ENCODE peak calls at places on chromosomes 12 and 14, in ten cellular contexts. One of them, this sample, is unnamed.

GRCh38 chr12:116713529-116713928 is 24.3 kb downstream of the SPRING1 start:
- DNase-seq in endothelial cell of umbilical vein: no peak
- DNase-seq in CD8-positive, alpha-beta memory T cell: no peak
- DNase-seq in NCI-H2171 treated with DMSO at 0.1 percent for 48 hours: no peak
- DNase-seq in gastrocnemius medialis: no peak
- DNase-seq in HCT116: no peak
- DNase-seq in right cardiac atrium: no peak
- DNase-seq in fibroblast of lung: no peak
- DNase-seq in IMR-90: no peak
- DNase-seq in aorta: no peak
- DNase-seq in this sample: no peak

GRCh38 chr12:20280515-20280914 is 87.8 kb upstream of the PDE3A start:
- DNase-seq in endothelial cell of umbilical vein: no peak
- DNase-seq in CD8-positive, alpha-beta memory T cell: no peak
- DNase-seq in NCI-H2171 treated with DMSO at 0.1 percent for 48 hours: no peak
- DNase-seq in gastrocnemius medialis: no peak
- DNase-seq in HCT116: no peak
- DNase-seq in right cardiac atrium: no peak
- DNase-seq in fibroblast of lung: peak
- DNase-seq in IMR-90: no peak
- DNase-seq in aorta: no peak
- DNase-seq in this sample: peak

GRCh38 chr12:108315486-108316105 is 23.5 kb downstream of the CMKLR1 start:
- DNase-seq in endothelial cell of umbilical vein: no peak
- DNase-seq in CD8-positive, alpha-beta memory T cell: no peak
- DNase-seq in NCI-H2171 treated with DMSO at 0.1 percent for 48 hours: no peak
- DNase-seq in gastrocnemius medialis: no peak
- DNase-seq in HCT116: no peak
- DNase-seq in right cardiac atrium: no peak
- DNase-seq in fibroblast of lung: no peak
- DNase-seq in IMR-90: no peak
- DNase-seq in aorta: no peak
- DNase-seq in this sample: no peak

GRCh38 chr12:12214635-12215131 is 52.2 kb downstream of the LRP6 start:
- DNase-seq in endothelial cell of umbilical vein: peak
- DNase-seq in CD8-positive, alpha-beta memory T cell: no peak
- DNase-seq in NCI-H2171 treated with DMSO at 0.1 percent for 48 hours: no peak
- DNase-seq in gastrocnemius medialis: no peak
- DNase-seq in HCT116: no peak
- DNase-seq in right cardiac atrium: no peak
- DNase-seq in fibroblast of lung: peak
- DNase-seq in IMR-90: peak
- DNase-seq in aorta: no peak
- DNase-seq in this sample: peak

GRCh38 chr14:61644834-61645233 is 50.5 kb upstream of the HIF1A start:
- DNase-seq in endothelial cell of umbilical vein: no peak
- DNase-seq in CD8-positive, alpha-beta memory T cell: no peak
- DNase-seq in NCI-H2171 treated with DMSO at 0.1 percent for 48 hours: peak
- DNase-seq in gastrocnemius medialis: no peak
- DNase-seq in HCT116: no peak
- DNase-seq in right cardiac atrium: no peak
- DNase-seq in fibroblast of lung: peak
- DNase-seq in IMR-90: peak
- DNase-seq in aorta: no peak
- DNase-seq in this sample: no peak

GRCh38 chr14:59427653-59428578 is 37.3 kb downstream of the GPR135 start:
- DNase-seq in endothelial cell of umbilical vein: no peak
- DNase-seq in CD8-positive, alpha-beta memory T cell: no peak
- DNase-seq in NCI-H2171 treated with DMSO at 0.1 percent for 48 hours: peak
- DNase-seq in gastrocnemius medialis: peak
- DNase-seq in HCT116: no peak
- DNase-seq in right cardiac atrium: peak
- DNase-seq in fibroblast of lung: peak
- DNase-seq in IMR-90: no peak
- DNase-seq in aorta: peak
- DNase-seq in this sample: no peak

GRCh38 chr14:105474478-105475268 is at the start of gene CRIP2:
- DNase-seq in endothelial cell of umbilical vein: peak
- DNase-seq in CD8-positive, alpha-beta memory T cell: peak
- DNase-seq in NCI-H2171 treated with DMSO at 0.1 percent for 48 hours: peak
- DNase-seq in gastrocnemius medialis: no peak
- DNase-seq in HCT116: no peak
- DNase-seq in right cardiac atrium: peak
- DNase-seq in fibroblast of lung: peak
- DNase-seq in IMR-90: peak
- DNase-seq in aorta: peak
- DNase-seq in this sample: peak

GRCh38 chr12:132500137-132500855 is 10.3 kb downstream of the FBRSL1 start:
- DNase-seq in endothelial cell of umbilical vein: no peak
- DNase-seq in CD8-positive, alpha-beta memory T cell: no peak
- DNase-seq in NCI-H2171 treated with DMSO at 0.1 percent for 48 hours: no peak
- DNase-seq in gastrocnemius medialis: no peak
- DNase-seq in HCT116: no peak
- DNase-seq in right cardiac atrium: no peak
- DNase-seq in fibroblast of lung: no peak
- DNase-seq in IMR-90: no peak
- DNase-seq in aorta: no peak
- DNase-seq in this sample: no peak

GRCh38 chr12:75443709-75444108 is 36.8 kb upstream of the GLIPR1 start:
- DNase-seq in endothelial cell of umbilical vein: no peak
- DNase-seq in CD8-positive, alpha-beta memory T cell: no peak
- DNase-seq in NCI-H2171 treated with DMSO at 0.1 percent for 48 hours: no peak
- DNase-seq in gastrocnemius medialis: no peak
- DNase-seq in HCT116: no peak
- DNase-seq in right cardiac atrium: no peak
- DNase-seq in fibroblast of lung: no peak
- DNase-seq in IMR-90: peak
- DNase-seq in aorta: no peak
- DNase-seq in this sample: no peak

GRCh38 chr14:100629098-100629497 is 41.9 kb upstream of the BEGAIN start:
- DNase-seq in endothelial cell of umbilical vein: no peak
- DNase-seq in CD8-positive, alpha-beta memory T cell: no peak
- DNase-seq in NCI-H2171 treated with DMSO at 0.1 percent for 48 hours: no peak
- DNase-seq in gastrocnemius medialis: no peak
- DNase-seq in HCT116: no peak
- DNase-seq in right cardiac atrium: no peak
- DNase-seq in fibroblast of lung: no peak
- DNase-seq in IMR-90: no peak
- DNase-seq in aorta: no peak
- DNase-seq in this sample: no peak

GRCh38 chr14:104774453-104775072 is 21.0 kb downstream of the AKT1 start:
- DNase-seq in endothelial cell of umbilical vein: no peak
- DNase-seq in CD8-positive, alpha-beta memory T cell: no peak
- DNase-seq in NCI-H2171 treated with DMSO at 0.1 percent for 48 hours: no peak
- DNase-seq in gastrocnemius medialis: no peak
- DNase-seq in HCT116: no peak
- DNase-seq in right cardiac atrium: peak
- DNase-seq in fibroblast of lung: no peak
- DNase-seq in IMR-90: no peak
- DNase-seq in aorta: no peak
- DNase-seq in this sample: no peak

GRCh38 chr12:92191061-92191460 is 45.4 kb upstream of the BTG1 start:
- DNase-seq in endothelial cell of umbilical vein: no peak
- DNase-seq in CD8-positive, alpha-beta memory T cell: no peak
- DNase-seq in NCI-H2171 treated with DMSO at 0.1 percent for 48 hours: no peak
- DNase-seq in gastrocnemius medialis: no peak
- DNase-seq in HCT116: no peak
- DNase-seq in right cardiac atrium: no peak
- DNase-seq in fibroblast of lung: no peak
- DNase-seq in IMR-90: peak
- DNase-seq in aorta: no peak
- DNase-seq in this sample: no peak

GRCh38 chr12:19614601-19615442 is 175.5 kb downstream of the AEBP2 start:
- DNase-seq in endothelial cell of umbilical vein: no peak
- DNase-seq in CD8-positive, alpha-beta memory T cell: no peak
- DNase-seq in NCI-H2171 treated with DMSO at 0.1 percent for 48 hours: no peak
- DNase-seq in gastrocnemius medialis: no peak
- DNase-seq in HCT116: no peak
- DNase-seq in right cardiac atrium: no peak
- DNase-seq in fibroblast of lung: no peak
- DNase-seq in IMR-90: no peak
- DNase-seq in aorta: no peak
- DNase-seq in this sample: no peak

GRCh38 chr12:1425396-1425729 is 169.0 kb downstream of the FBXL14 start:
- DNase-seq in endothelial cell of umbilical vein: no peak
- DNase-seq in CD8-positive, alpha-beta memory T cell: no peak
- DNase-seq in NCI-H2171 treated with DMSO at 0.1 percent for 48 hours: no peak
- DNase-seq in gastrocnemius medialis: no peak
- DNase-seq in HCT116: no peak
- DNase-seq in right cardiac atrium: no peak
- DNase-seq in fibroblast of lung: no peak
- DNase-seq in IMR-90: no peak
- DNase-seq in aorta: no peak
- DNase-seq in this sample: no peak

GRCh38 chr12:9851050-9851449 is 18.1 kb downstream of the CLEC2B start:
- DNase-seq in endothelial cell of umbilical vein: no peak
- DNase-seq in CD8-positive, alpha-beta memory T cell: no peak
- DNase-seq in NCI-H2171 treated with DMSO at 0.1 percent for 48 hours: no peak
- DNase-seq in gastrocnemius medialis: no peak
- DNase-seq in HCT116: no peak
- DNase-seq in right cardiac atrium: no peak
- DNase-seq in fibroblast of lung: no peak
- DNase-seq in IMR-90: no peak
- DNase-seq in aorta: no peak
- DNase-seq in this sample: no peak

GRCh38 chr14:23535943-23536342 is 15.6 kb downstream of the ZFHX2 start:
- DNase-seq in endothelial cell of umbilical vein: no peak
- DNase-seq in CD8-positive, alpha-beta memory T cell: no peak
- DNase-seq in NCI-H2171 treated with DMSO at 0.1 percent for 48 hours: no peak
- DNase-seq in gastrocnemius medialis: no peak
- DNase-seq in HCT116: no peak
- DNase-seq in right cardiac atrium: no peak
- DNase-seq in fibroblast of lung: no peak
- DNase-seq in IMR-90: no peak
- DNase-seq in aorta: no peak
- DNase-seq in this sample: no peak

GRCh38 chr12:24560192-24560591 is 388.7 kb downstream of the BCAT1 start:
- DNase-seq in endothelial cell of umbilical vein: no peak
- DNase-seq in CD8-positive, alpha-beta memory T cell: no peak
- DNase-seq in NCI-H2171 treated with DMSO at 0.1 percent for 48 hours: no peak
- DNase-seq in gastrocnemius medialis: no peak
- DNase-seq in HCT116: no peak
- DNase-seq in right cardiac atrium: no peak
- DNase-seq in fibroblast of lung: peak
- DNase-seq in IMR-90: peak
- DNase-seq in aorta: no peak
- DNase-seq in this sample: no peak

GRCh38 chr14:58141893-58142292 is 10.1 kb downstream of the ARMH4 start:
- DNase-seq in endothelial cell of umbilical vein: no peak
- DNase-seq in CD8-positive, alpha-beta memory T cell: no peak
- DNase-seq in NCI-H2171 treated with DMSO at 0.1 percent for 48 hours: no peak
- DNase-seq in gastrocnemius medialis: no peak
- DNase-seq in HCT116: no peak
- DNase-seq in right cardiac atrium: no peak
- DNase-seq in fibroblast of lung: no peak
- DNase-seq in IMR-90: no peak
- DNase-seq in aorta: no peak
- DNase-seq in this sample: no peak

GRCh38 chr12:120181991-120182631 is 12.4 kb downstream of the GCN1 start:
- DNase-seq in endothelial cell of umbilical vein: no peak
- DNase-seq in CD8-positive, alpha-beta memory T cell: no peak
- DNase-seq in NCI-H2171 treated with DMSO at 0.1 percent for 48 hours: no peak
- DNase-seq in gastrocnemius medialis: peak
- DNase-seq in HCT116: no peak
- DNase-seq in right cardiac atrium: no peak
- DNase-seq in fibroblast of lung: peak
- DNase-seq in IMR-90: peak
- DNase-seq in aorta: peak
- DNase-seq in this sample: no peak

GRCh38 chr12:49296836-49297694 is 2.1 kb downstream of the PRPH start:
- DNase-seq in endothelial cell of umbilical vein: no peak
- DNase-seq in CD8-positive, alpha-beta memory T cell: no peak
- DNase-seq in NCI-H2171 treated with DMSO at 0.1 percent for 48 hours: peak
- DNase-seq in gastrocnemius medialis: no peak
- DNase-seq in HCT116: peak
- DNase-seq in right cardiac atrium: no peak
- DNase-seq in fibroblast of lung: no peak
- DNase-seq in IMR-90: no peak
- DNase-seq in aorta: no peak
- DNase-seq in this sample: no peak

GRCh38 chr14:58942516-58942915 is 246.0 kb upstream of the DAAM1 start:
- DNase-seq in endothelial cell of umbilical vein: no peak
- DNase-seq in CD8-positive, alpha-beta memory T cell: no peak
- DNase-seq in NCI-H2171 treated with DMSO at 0.1 percent for 48 hours: no peak
- DNase-seq in gastrocnemius medialis: no peak
- DNase-seq in HCT116: no peak
- DNase-seq in right cardiac atrium: no peak
- DNase-seq in fibroblast of lung: peak
- DNase-seq in IMR-90: peak
- DNase-seq in aorta: no peak
- DNase-seq in this sample: no peak

GRCh38 chr12:32533971-32534590 is 134.7 kb downstream of the FGD4 start:
- DNase-seq in endothelial cell of umbilical vein: peak
- DNase-seq in CD8-positive, alpha-beta memory T cell: no peak
- DNase-seq in NCI-H2171 treated with DMSO at 0.1 percent for 48 hours: no peak
- DNase-seq in gastrocnemius medialis: peak
- DNase-seq in HCT116: peak
- DNase-seq in right cardiac atrium: peak
- DNase-seq in fibroblast of lung: peak
- DNase-seq in IMR-90: peak
- DNase-seq in aorta: peak
- DNase-seq in this sample: peak

GRCh38 chr14:35385042-35385839 is 19.3 kb downstream of the NFKBIA start:
- DNase-seq in endothelial cell of umbilical vein: peak
- DNase-seq in CD8-positive, alpha-beta memory T cell: no peak
- DNase-seq in NCI-H2171 treated with DMSO at 0.1 percent for 48 hours: peak
- DNase-seq in gastrocnemius medialis: peak
- DNase-seq in HCT116: no peak
- DNase-seq in right cardiac atrium: peak
- DNase-seq in fibroblast of lung: peak
- DNase-seq in IMR-90: peak
- DNase-seq in aorta: peak
- DNase-seq in this sample: no peak

GRCh38 chr14:100545359-100545758 is 41.9 kb downstream of the BEGAIN start:
- DNase-seq in endothelial cell of umbilical vein: no peak
- DNase-seq in CD8-positive, alpha-beta memory T cell: no peak
- DNase-seq in NCI-H2171 treated with DMSO at 0.1 percent for 48 hours: no peak
- DNase-seq in gastrocnemius medialis: no peak
- DNase-seq in HCT116: no peak
- DNase-seq in right cardiac atrium: peak
- DNase-seq in fibroblast of lung: no peak
- DNase-seq in IMR-90: no peak
- DNase-seq in aorta: no peak
- DNase-seq in this sample: no peak

GRCh38 chr14:62081012-62081612 is 318.9 kb downstream of the SNAPC1 start:
- DNase-seq in endothelial cell of umbilical vein: no peak
- DNase-seq in CD8-positive, alpha-beta memory T cell: no peak
- DNase-seq in NCI-H2171 treated with DMSO at 0.1 percent for 48 hours: no peak
- DNase-seq in gastrocnemius medialis: no peak
- DNase-seq in HCT116: no peak
- DNase-seq in right cardiac atrium: no peak
- DNase-seq in fibroblast of lung: no peak
- DNase-seq in IMR-90: no peak
- DNase-seq in aorta: no peak
- DNase-seq in this sample: no peak

GRCh38 chr12:75660107-75660530 is 148.7 kb upstream of the KRR1 start:
- DNase-seq in endothelial cell of umbilical vein: peak
- DNase-seq in CD8-positive, alpha-beta memory T cell: no peak
- DNase-seq in NCI-H2171 treated with DMSO at 0.1 percent for 48 hours: no peak
- DNase-seq in gastrocnemius medialis: no peak
- DNase-seq in HCT116: peak
- DNase-seq in right cardiac atrium: no peak
- DNase-seq in fibroblast of lung: peak
- DNase-seq in IMR-90: peak
- DNase-seq in aorta: no peak
- DNase-seq in this sample: no peak

GRCh38 chr14:98173291-98173690 is 1098.7 kb downstream of the BCL11B start:
- DNase-seq in endothelial cell of umbilical vein: no peak
- DNase-seq in CD8-positive, alpha-beta memory T cell: peak
- DNase-seq in NCI-H2171 treated with DMSO at 0.1 percent for 48 hours: no peak
- DNase-seq in gastrocnemius medialis: no peak
- DNase-seq in HCT116: no peak
- DNase-seq in right cardiac atrium: peak
- DNase-seq in fibroblast of lung: no peak
- DNase-seq in IMR-90: no peak
- DNase-seq in aorta: no peak
- DNase-seq in this sample: no peak

GRCh38 chr14:101464310-101464983 is 96.8 kb upstream of the DIO3 start:
- DNase-seq in endothelial cell of umbilical vein: no peak
- DNase-seq in CD8-positive, alpha-beta memory T cell: no peak
- DNase-seq in NCI-H2171 treated with DMSO at 0.1 percent for 48 hours: no peak
- DNase-seq in gastrocnemius medialis: no peak
- DNase-seq in HCT116: no peak
- DNase-seq in right cardiac atrium: no peak
- DNase-seq in fibroblast of lung: no peak
- DNase-seq in IMR-90: no peak
- DNase-seq in aorta: no peak
- DNase-seq in this sample: no peak